ENCODE peak calls at places on chromosome 5, in four cellular contexts. W, S, C and H are unnamed samples.

GRCh38 chr5:159463590-159464321 is 133.5 kb upstream of the IL12B start:
- DNase-seq in C (no peak), W (peak), S (no peak), H (no peak)

GRCh38 chr5:60519372-60519771 is 180.6 kb downstream of the DEPDC1B start:
- DNase-seq in S (no peak), W (no peak), C (no peak), H (no peak)

GRCh38 chr5:6328173-6328572 is 50.2 kb downstream of the MED10 start:
- DNase-seq in W (peak), C (no peak), S (no peak), H (peak)

GRCh38 chr5:7705736-7706135 is 145.2 kb downstream of the CFAP90 start:
- DNase-seq in S (no peak), C (no peak), W (no peak), H (no peak)

GRCh38 chr5:61394078-61394701 is 62.1 kb downstream of the ZSWIM6 start:
- DNase-seq in S (no peak), C (no peak), W (peak), H (no peak)

GRCh38 chr5:167657016-167657415 is 634.4 kb upstream of the WWC1 start:
- DNase-seq in C (no peak), S (no peak), W (no peak), H (no peak)

GRCh38 chr5:151580239-151580638 is 10.9 kb downstream of the FAT2 start:
- DNase-seq in C (no peak), W (no peak), S (no peak), H (no peak)

GRCh38 chr5:162128117-162128516 is 60.5 kb downstream of the GABRG2 start:
- DNase-seq in S (no peak), W (no peak), C (no peak), H (no peak)

GRCh38 chr5:112691758-112692157 is 45.9 kb upstream of the APC start:
- DNase-seq in S (no peak), C (no peak), W (peak), H (no peak)

GRCh38 chr5:119382167-119382566 is 26.3 kb downstream of the TNFAIP8 start:
- DNase-seq in W (peak), S (no peak), C (no peak), H (no peak)

GRCh38 chr5:77599676-77600075 is 38.8 kb downstream of the OTP start:
- DNase-seq in W (no peak), S (no peak), C (no peak), H (no peak)

GRCh38 chr5:72883850-72884249 is 67.4 kb downstream of the TNPO1 start:
- DNase-seq in W (no peak), C (no peak), S (no peak), H (no peak)

GRCh38 chr5:134626369-134627014 is 6.1 kb downstream of the SAR1B start:
- DNase-seq in C (no peak), S (no peak), W (peak), H (no peak)

GRCh38 chr5:141846031-141846430 is 32.2 kb downstream of the PCDH1 start:
- DNase-seq in S (no peak), C (no peak), W (peak), H (peak)

GRCh38 chr5:133322743-133323142 is 270.9 kb downstream of the HSPA4 start:
- DNase-seq in W (peak), S (no peak), C (no peak), H (no peak)

GRCh38 chr5:112957970-112958773 is 18.4 kb upstream of the DCP2 start:
- DNase-seq in C (peak), W (peak), S (peak), H (peak)

GRCh38 chr5:85741972-85742371 is 875.8 kb upstream of the COX7C start:
- DNase-seq in W (no peak), C (no peak), S (no peak), H (no peak)

GRCh38 chr5:101278011-101278687 is 375.1 kb upstream of the ST8SIA4 start:
- DNase-seq in C (no peak), W (peak), S (no peak), H (no peak)

GRCh38 chr5:74179183-74179582 is 461.3 kb downstream of the ENC1 start:
- DNase-seq in C (no peak), W (peak), S (no peak), H (no peak)

GRCh38 chr5:149407331-149408251 is 28.5 kb upstream of the IL17B start:
- DNase-seq in C (peak), S (no peak), W (no peak), H (no peak)

GRCh38 chr5:64690417-64691151 is at the start of gene SHISAL2B:
- DNase-seq in W (no peak), C (peak), S (no peak), H (no peak)

GRCh38 chr5:10825897-10826644 is 65.0 kb upstream of the DAP start:
- DNase-seq in C (no peak), S (no peak), W (no peak), H (no peak)

GRCh38 chr5:174503461-174504265 is 220.7 kb upstream of the MSX2 start:
- DNase-seq in C (no peak), S (no peak), W (peak), H (no peak)

GRCh38 chr5:180670586-180671359 is 21.4 kb upstream of the FLT4 start:
- DNase-seq in S (no peak), C (no peak), W (peak), H (peak)

GRCh38 chr5:90000351-90000750 is 409.2 kb downstream of the CETN3 start:
- DNase-seq in W (no peak), C (no peak), S (no peak), H (no peak)

GRCh38 chr5:90786756-90787155 is 228.2 kb downstream of the ADGRV1 start:
- DNase-seq in C (no peak), W (no peak), S (no peak), H (no peak)

GRCh38 chr5:150140830-150141229 is 14.8 kb downstream of the PDGFRB start:
- DNase-seq in C (peak), S (no peak), W (peak), H (no peak)

GRCh38 chr5:101306391-101307137 is 403.5 kb upstream of the ST8SIA4 start:
- DNase-seq in C (no peak), W (no peak), S (no peak), H (no peak)

GRCh38 chr5:103120607-103121200 is 603 bp downstream of the PPIP5K2 start:
- DNase-seq in C (no peak), S (no peak), W (peak), H (peak)

GRCh38 chr5:74873525-74874249 is 7.5 kb upstream of the FAM169A start:
- DNase-seq in C (no peak), S (no peak), W (no peak), H (no peak)

GRCh38 chr5:139873033-139873794 is 77.6 kb downstream of the PSD2 start:
- DNase-seq in S (no peak), C (no peak), W (no peak), H (no peak)

GRCh38 chr5:35136386-35136785 is 88.6 kb upstream of the AGXT2 start:
- DNase-seq in S (no peak), C (no peak), W (peak), H (peak)

GRCh38 chr5:158754018-158754514 is 345.6 kb downstream of the EBF1 start:
- DNase-seq in S (no peak), W (peak), C (no peak), H (no peak)

GRCh38 chr5:172463031-172463430 is 8.7 kb upstream of the SH3PXD2B start:
- DNase-seq in W (no peak), C (no peak), S (no peak), H (no peak)
- H3K4me3 ChIP-seq in W (no peak), C (no peak), S (no peak), H (no peak)

GRCh38 chr5:93611900-93612898 is 29.2 kb downstream of the NR2F1 start:
- DNase-seq in S (no peak), W (peak), C (peak), H (no peak)

GRCh38 chr5:93607367-93608258 is 24.6 kb downstream of the NR2F1 start:
- DNase-seq in C (no peak), W (peak), S (no peak), H (peak)

GRCh38 chr5:93610581-93611167 is 27.7 kb downstream of the NR2F1 start:
- DNase-seq in C (no peak), S (no peak), W (no peak), H (no peak)

GRCh38 chr5:93609756-93610155 is 26.7 kb downstream of the NR2F1 start:
- DNase-seq in C (no peak), S (no peak), W (no peak), H (no peak)

DNA sequence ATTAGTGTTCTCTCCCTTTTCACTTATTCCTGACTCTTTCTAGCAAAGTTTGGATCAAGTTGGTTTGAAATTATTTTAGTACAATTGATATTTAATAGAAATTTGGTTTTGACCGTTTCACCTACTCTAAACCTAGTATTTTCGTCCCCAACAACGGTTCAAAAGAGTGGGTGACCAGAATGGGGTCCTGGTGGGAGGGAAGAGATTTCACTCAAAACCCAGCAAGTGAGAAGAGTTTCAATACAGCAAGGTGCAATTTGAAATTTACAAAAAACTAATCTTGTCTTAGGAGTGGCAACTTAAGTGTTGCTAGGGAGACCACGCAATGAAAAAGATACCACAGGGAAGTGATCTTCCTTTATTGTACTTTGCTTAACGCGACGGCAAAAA is 28.5 kb downstream of the NR2F1 start:
- DNase-seq in C (no peak), W (no peak), S (no peak), H (no peak)
- H3K4me3 ChIP-seq in C (no peak), W (peak), S (no peak), H (no peak)

GRCh38 chr5:160787247-160787646 is 64.8 kb downstream of the ATP10B start:
- DNase-seq in C (no peak), W (no peak), S (peak), H (peak)
- H3K4me3 ChIP-seq in C (no peak), W (no peak), S (no peak), H (no peak)

DNA sequence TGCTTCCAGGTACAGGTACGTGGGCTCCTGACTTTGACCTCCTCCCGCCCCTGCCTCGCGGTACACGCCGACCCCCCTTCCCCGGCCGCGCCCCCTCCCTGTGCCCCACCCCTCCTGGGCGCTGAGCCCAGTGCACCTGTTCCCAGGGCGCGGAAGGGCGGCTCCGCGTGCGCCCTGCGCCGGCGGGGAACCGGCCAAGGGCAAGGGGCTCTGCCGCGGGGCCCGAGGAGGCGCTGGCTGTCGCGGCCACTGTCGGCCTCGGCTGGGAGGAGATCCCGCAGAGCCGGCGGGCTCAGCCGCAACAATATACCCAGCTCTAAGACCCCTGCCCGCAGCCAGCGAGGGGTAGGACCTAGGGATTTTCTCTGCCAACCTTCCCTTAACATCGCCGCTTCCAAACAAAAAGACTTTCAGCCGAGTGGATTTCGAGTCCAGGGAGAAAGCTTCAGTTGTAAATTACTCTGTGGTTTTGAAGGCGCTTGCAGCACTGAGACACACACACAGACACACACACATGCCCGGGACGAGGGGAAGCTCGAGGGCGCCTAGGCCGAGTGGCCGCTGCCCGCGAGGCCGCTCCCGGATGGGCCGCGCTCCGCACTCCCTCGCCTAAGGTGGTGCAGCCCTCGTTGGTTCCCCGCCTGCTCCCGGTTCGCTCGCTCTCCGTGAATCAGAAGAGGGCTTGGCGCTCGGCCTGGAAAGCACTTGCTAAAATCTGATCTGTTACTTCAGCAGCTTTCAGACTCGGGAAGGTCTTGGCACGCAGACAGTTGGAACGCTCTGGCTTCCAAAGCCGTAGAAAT is 1.2 kb downstream of the FGF18 start:
- DNase-seq in C (peak), S (peak), W (peak), H (no peak)
- H3K4me3 ChIP-seq in C (no peak), S (peak), W (no peak), H (no peak)

GRCh38 chr5:68279960-68280359 is 64.4 kb downstream of the PIK3R1 start:
- DNase-seq in W (no peak), C (no peak), S (no peak), H (peak)
- H3K4me3 ChIP-seq in W (no peak), C (no peak), S (peak), H (peak)

GRCh38 chr5:156327306-156327705 is 342 bp downstream of the SGCD start:
- DNase-seq in C (no peak), S (no peak), W (no peak), H (no peak)

GRCh38 chr5:156328766-156329165 is 1.8 kb downstream of the SGCD start:
- DNase-seq in W (no peak), C (no peak), S (no peak), H (no peak)

GRCh38 chr5:156326718-156327259 is at the start of gene SGCD:
- DNase-seq in W (peak), C (peak), S (peak), H (no peak)

GRCh38 chr5:156329197-156329611 is 2.2 kb downstream of the SGCD start:
- DNase-seq in C (no peak), S (no peak), W (no peak), H (no peak)

DNA sequence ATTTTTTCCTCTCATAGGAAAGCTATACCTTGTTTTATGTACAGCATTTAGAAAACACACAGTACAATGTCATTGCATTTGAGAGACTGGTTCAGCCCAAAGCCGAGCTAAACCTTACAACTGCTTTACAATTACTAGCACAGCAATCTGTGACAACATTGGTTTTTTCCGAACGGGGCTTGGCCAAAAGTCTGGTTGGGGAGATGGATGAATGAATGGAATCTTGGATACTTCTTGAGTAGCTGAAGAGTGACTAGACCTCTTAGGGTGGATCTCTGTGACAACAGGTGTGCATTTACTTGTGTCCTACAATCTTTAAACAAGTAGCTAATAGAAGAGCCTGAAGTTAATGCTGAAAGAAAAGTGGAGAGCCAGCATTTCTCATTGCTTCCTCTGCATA is 1.2 kb downstream of the SGCD start:
- DNase-seq in W (peak), C (no peak), S (no peak), H (no peak)
- H3K4me3 ChIP-seq in W (peak), C (peak), S (peak), H (no peak)

DNA sequence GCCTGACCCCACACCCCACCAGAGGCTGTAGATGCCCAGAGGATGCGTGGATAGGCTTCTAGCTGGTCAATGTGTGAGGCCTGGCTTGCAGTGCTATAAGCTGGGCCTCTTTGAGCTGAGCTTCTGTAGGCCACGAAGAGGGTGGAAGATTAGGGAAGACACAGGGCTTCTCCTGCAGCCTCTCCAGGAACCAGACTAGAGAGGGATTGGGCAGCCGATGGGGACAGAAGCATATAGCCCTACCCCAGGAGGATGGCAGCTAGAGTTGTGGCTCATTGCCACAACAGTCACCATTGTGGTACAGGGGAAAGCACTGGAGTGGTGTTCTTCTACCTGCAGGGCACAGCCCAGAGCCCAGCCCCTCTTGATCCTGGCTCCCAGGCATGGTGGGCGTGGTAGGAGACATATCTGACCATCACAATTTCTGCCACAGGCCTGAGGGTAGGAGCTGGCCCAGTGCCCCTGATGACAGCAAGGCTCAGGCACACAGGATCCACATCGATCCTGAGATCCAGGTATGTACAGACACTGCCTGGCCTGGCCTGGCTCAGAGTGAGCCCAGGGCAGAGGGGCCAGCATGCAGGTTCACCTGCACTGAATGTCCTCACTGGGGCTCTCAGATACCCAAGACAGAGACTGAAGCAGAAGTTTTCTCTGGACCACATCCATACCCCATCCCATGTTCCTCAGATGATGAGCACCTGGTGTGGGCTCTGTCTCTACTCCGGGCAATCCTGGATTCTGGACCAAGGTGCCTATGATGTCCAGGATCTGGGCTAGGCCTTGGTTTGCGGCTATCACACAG is 8.7 kb downstream of the PDLIM4 start:
- DNase-seq in S (no peak), C (no peak), W (no peak), H (no peak)
- H3K4me3 ChIP-seq in S (no peak), C (no peak), W (no peak), H (no peak)